ENCODE peak calls at places on chromosomes 16 and 17, in nine cellular contexts. J is cardiac muscle cell, F is upper lobe of right lung, D is aorta, U is OCI-LY7, K is A549, R is thyroid gland, A is heart right ventricle, V is uterus. C is an unnamed sample.

GRCh38 chr17:67241719-67242341 is 3.2 kb downstream of the HELZ start:
- DNase-seq in R (no peak), K (no peak), U (no peak), A (no peak), V (no peak), F (no peak), J (no peak), D (no peak), C (no peak)

GRCh38 chr16:70738083-70738977 is 52.5 kb upstream of the MTSS2 start:
- DNase-seq in D (peak; percentile 86), F (peak; percentile 85), K (peak; percentile 69), J (peak; percentile 75), R (no peak), V (peak; percentile 72), A (peak; percentile 72), U (peak; percentile 26), C (peak; percentile 83)

GRCh38 chr17:46774108-46774737 is 44.3 kb downstream of the WNT3 start:
- DNase-seq in R (no peak), F (no peak), U (no peak), K (peak; percentile 47), A (no peak), D (peak; percentile 69), J (no peak), V (no peak), C (no peak)

GRCh38 chr17:44212507-44213402 is 6.7 kb downstream of the UBTF start:
- DNase-seq in U (no peak), J (no peak), R (no peak), K (no peak), D (peak; percentile 76), V (no peak), A (no peak), F (no peak), C (no peak)

GRCh38 chr17:73814070-73814469 is 169.8 kb upstream of the SDK2 start:
- DNase-seq in F (no peak), R (no peak), A (no peak), D (no peak), K (no peak), V (no peak), U (peak; percentile 37), J (no peak), C (no peak)

GRCh38 chr16:72927199-72928088 is 120.5 kb downstream of the ZFHX3 start:
- DNase-seq in R (no peak), J (peak; percentile 78), A (no peak), U (no peak), V (peak; percentile 63), D (no peak), F (peak; percentile 83), K (peak; percentile 78), C (peak; percentile 84)

GRCh38 chr16:50523710-50524109 is 24.5 kb upstream of the NKD1 start:
- DNase-seq in R (no peak), J (no peak), D (no peak), F (no peak), K (no peak), U (no peak), V (no peak), A (no peak), C (no peak)

GRCh38 chr17:7438050-7438614 is 1.2 kb upstream of the FGF11 start:
- DNase-seq in A (peak; percentile 82), V (peak; percentile 50), D (peak; percentile 90), U (peak; percentile 29), R (peak; percentile 82), J (peak; percentile 17), K (no peak), F (peak; percentile 88), C (peak; percentile 81)

GRCh38 chr17:59572301-59572924 is 7.0 kb downstream of the DHX40 start:
- DNase-seq in F (no peak), U (no peak), J (peak; percentile 70), D (no peak), V (no peak), A (no peak), R (no peak), K (no peak), C (no peak)

GRCh38 chr17:35730400-35731005 is 936 bp upstream of the RASL10B start:
- DNase-seq in K (no peak), U (no peak), R (no peak), J (no peak), A (no peak), V (no peak), F (no peak), D (no peak), C (no peak)

GRCh38 chr17:4327638-4328037 is 38.8 kb downstream of the UBE2G1 start:
- DNase-seq in D (no peak), F (no peak), K (peak; percentile 86), A (no peak), J (no peak), R (no peak), U (no peak), V (no peak), C (no peak)

GRCh38 chr17:6374761-6375312 is 60.1 kb downstream of the AIPL1 start:
- DNase-seq in V (no peak), J (peak; percentile 6), K (peak; percentile 66), F (no peak), A (no peak), R (no peak), U (no peak), D (no peak), C (no peak)

GRCh38 chr16:16109453-16110110 is 113.7 kb downstream of the ABCC6 start:
- DNase-seq in R (peak; percentile 40), V (no peak), F (no peak), K (no peak), D (no peak), J (no peak), A (no peak), U (no peak), C (no peak)

GRCh38 chr16:64545769-64546168 is 576.1 kb downstream of the CDH11 start:
- DNase-seq in F (no peak), K (no peak), R (no peak), D (no peak), A (no peak), U (no peak), V (no peak), J (no peak), C (no peak)

GRCh38 chr17:58006563-58006923 is 503 bp downstream of the SRSF1 start:
- DNase-seq in D (peak; percentile 90), A (peak; percentile 65), J (peak; percentile 83), R (peak; percentile 82), F (peak; percentile 89), U (peak; percentile 73), V (peak; percentile 76), K (peak; percentile 87), C (peak; percentile 85)

GRCh38 chr17:41802961-41803682 is 8.6 kb downstream of the P3H4 start:
- DNase-seq in R (no peak), F (no peak), V (no peak), A (no peak), J (no peak), U (no peak), D (no peak), K (no peak), C (no peak)

GRCh38 chr16:51383909-51384308 is 232.8 kb upstream of the SALL1 start:
- DNase-seq in R (no peak), A (no peak), V (no peak), D (no peak), U (no peak), K (no peak), J (no peak), F (no peak), C (no peak)

GRCh38 chr17:41733348-41734138 is 900 bp downstream of the HAP1 start:
- DNase-seq in U (no peak), F (no peak), A (no peak), R (no peak), K (no peak), D (no peak), V (no peak), J (no peak), C (no peak)

GRCh38 chr16:28974437-28975157 is at the start of gene SPNS1:
- DNase-seq in A (peak; percentile 97), V (peak; percentile 97), J (peak; percentile 98), K (peak; percentile 98), R (peak; percentile 99), U (peak; percentile 97), D (peak; percentile 99), F (peak; percentile 99), C (peak; percentile 99)

GRCh38 chr16:80936410-80936809 is 70.3 kb downstream of the CMC2 start:
- DNase-seq in J (peak; percentile 78), F (no peak), D (no peak), U (no peak), A (no peak), R (no peak), K (no peak), V (no peak), C (no peak)

DNA sequence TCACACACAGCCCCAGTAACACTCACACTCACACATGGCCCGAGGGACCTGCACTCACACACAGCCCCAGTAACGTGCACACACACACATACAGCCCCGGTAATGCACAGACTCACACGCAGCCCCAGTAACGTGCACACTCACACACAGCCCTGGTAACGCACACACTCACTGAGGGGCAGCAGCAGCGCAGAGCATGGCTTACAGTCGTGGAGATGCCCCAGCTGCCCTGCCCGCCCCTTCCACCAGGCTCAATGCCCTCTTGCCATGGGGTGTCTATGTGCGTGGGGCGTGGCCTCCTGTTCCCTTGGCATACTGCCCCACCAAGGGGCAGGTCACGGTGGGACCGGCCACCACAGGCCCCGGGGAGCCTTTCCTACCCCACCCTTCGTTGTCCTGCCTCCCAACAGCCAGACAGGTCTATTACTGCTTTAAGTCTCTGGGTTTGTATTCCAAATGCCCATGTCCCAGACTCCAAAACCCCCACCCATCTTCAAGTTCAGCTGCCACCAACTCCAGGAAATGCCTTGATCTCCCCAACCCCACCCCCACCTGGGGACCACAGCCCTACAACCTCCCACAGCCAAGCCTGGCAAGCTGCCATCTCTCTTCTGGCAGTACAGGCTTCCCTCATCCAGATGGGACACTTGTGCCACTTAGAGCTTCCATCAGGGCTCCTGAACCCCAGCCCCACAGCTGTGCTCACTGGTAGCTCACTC is 2.6 kb downstream of the CCDC102A start:
- DNase-seq in K (no peak), V (peak; percentile 56), D (peak; percentile 77), J (no peak), F (peak; percentile 69), A (no peak), R (peak; percentile 61), U (no peak), C (peak; percentile 66)
- H3K4me1 ChIP-seq in K (peaks cover 63% of the 10 kb centered on the region), V (peaks cover 5% of the 10 kb centered on the region), D (no peaks in the 10 kb centered on the region), J (peaks cover 23% of the 10 kb centered on the region), F (peaks cover 62% of the 10 kb centered on the region), A (peaks cover 7% of the 10 kb centered on the region), R (peaks cover 29% of the 10 kb centered on the region), U (peaks cover 89% of the 10 kb centered on the region), C (peaks cover 17% of the 10 kb centered on the region)

GRCh38 chr17:1384881-1385280 is 15.1 kb downstream of the YWHAE start:
- DNase-seq in J (peak; percentile 46), U (no peak), A (no peak), V (no peak), D (peak; percentile 26), F (no peak), R (no peak), K (no peak), C (no peak)
- H3K4me1 ChIP-seq in J (peaks cover 24% of the 10 kb centered on the region), U (peaks cover 56% of the 10 kb centered on the region), A (peaks cover 18% of the 10 kb centered on the region), V (peaks cover 21% of the 10 kb centered on the region), D (no peaks in the 10 kb centered on the region), F (peaks cover 68% of the 10 kb centered on the region), R (peaks cover 71% of the 10 kb centered on the region), K (peaks cover 63% of the 10 kb centered on the region), C (peaks cover 93% of the 10 kb centered on the region)

GRCh38 chr17:78884876-78885667 is 17.9 kb downstream of the CEP295NL start:
- DNase-seq in V (no peak), F (no peak), K (no peak), J (no peak), D (no peak), A (no peak), R (no peak), U (no peak), C (peak; percentile 68)
- H3K4me1 ChIP-seq in V (peaks cover 20% of the 10 kb centered on the region), F (peaks cover 48% of the 10 kb centered on the region), K (peaks cover 47% of the 10 kb centered on the region), J (peaks cover 18% of the 10 kb centered on the region), D (no peaks in the 10 kb centered on the region), A (peaks cover 27% of the 10 kb centered on the region), R (peaks cover 12% of the 10 kb centered on the region), U (peaks cover 12% of the 10 kb centered on the region), C (peaks cover 30% of the 10 kb centered on the region)

GRCh38 chr16:77035361-77035760 is 155.6 kb upstream of the MON1B start:
- DNase-seq in R (no peak), F (no peak), U (no peak), K (no peak), V (no peak), A (no peak), J (no peak), D (no peak), C (no peak)
- H3K4me1 ChIP-seq in R (no peaks in the 10 kb centered on the region), F (no peaks in the 10 kb centered on the region), U (peaks cover 11% of the 10 kb centered on the region), K (no peaks in the 10 kb centered on the region), V (no peaks in the 10 kb centered on the region), A (no peaks in the 10 kb centered on the region), J (no peaks in the 10 kb centered on the region), D (no peaks in the 10 kb centered on the region), C (no peaks in the 10 kb centered on the region)